ENCODE peak calls at places on chromosomes 16 and 17, in five cellular contexts. N is GM12878, D is K562, B is H1, K is HepG2. F is an unnamed sample.

GRCh38 chr16:49620158-49620867 is 235.6 kb downstream of the ZNF423 start:
- DNase-seq in B (no peak), K (peak; percentile 51), D (peak; percentile 73), N (no peak), F (no peak)

GRCh38 chr17:20315321-20315720 is 152.0 kb downstream of the LGALS9B start:
- DNase-seq in D (no peak), N (no peak), B (no peak), K (no peak), F (no peak)

GRCh38 chr16:1810536-1810935 is 16.1 kb downstream of the HAGH start:
- DNase-seq in N (no peak), D (no peak), K (no peak), B (no peak), F (no peak)

GRCh38 chr17:67689534-67690177 is 28.1 kb upstream of the NOL11 start:
- DNase-seq in D (peak; percentile 70), K (peak; percentile 58), B (no peak), N (peak; percentile 37), F (no peak)

GRCh38 chr17:16480995-16481394 is 11.0 kb downstream of the LRRC75A start:
- DNase-seq in N (no peak), K (no peak), D (no peak), B (no peak), F (no peak)

GRCh38 chr17:45848868-45849535 is 4.3 kb downstream of the SPPL2C start:
- DNase-seq in K (no peak), B (no peak), D (no peak), N (no peak), F (no peak)

GRCh38 chr17:50883850-50884291 is 17.7 kb upstream of the TOB1 start:
- DNase-seq in B (no peak), N (no peak), K (no peak), D (no peak), F (no peak)

GRCh38 chr17:17836818-17837379 is at the start of gene SREBF1:
- DNase-seq in K (peak; percentile 37), N (no peak), B (peak; percentile 59), D (peak; percentile 71), F (peak; percentile 87)

GRCh38 chr17:10871914-10872313 is 34.0 kb upstream of the PIRT start:
- DNase-seq in D (no peak), B (no peak), N (no peak), K (no peak), F (no peak)

GRCh38 chr16:50744911-50745310 is 3.0 kb downstream of the CYLD start:
- DNase-seq in N (no peak), B (no peak), K (no peak), D (no peak), F (no peak)

DNA sequence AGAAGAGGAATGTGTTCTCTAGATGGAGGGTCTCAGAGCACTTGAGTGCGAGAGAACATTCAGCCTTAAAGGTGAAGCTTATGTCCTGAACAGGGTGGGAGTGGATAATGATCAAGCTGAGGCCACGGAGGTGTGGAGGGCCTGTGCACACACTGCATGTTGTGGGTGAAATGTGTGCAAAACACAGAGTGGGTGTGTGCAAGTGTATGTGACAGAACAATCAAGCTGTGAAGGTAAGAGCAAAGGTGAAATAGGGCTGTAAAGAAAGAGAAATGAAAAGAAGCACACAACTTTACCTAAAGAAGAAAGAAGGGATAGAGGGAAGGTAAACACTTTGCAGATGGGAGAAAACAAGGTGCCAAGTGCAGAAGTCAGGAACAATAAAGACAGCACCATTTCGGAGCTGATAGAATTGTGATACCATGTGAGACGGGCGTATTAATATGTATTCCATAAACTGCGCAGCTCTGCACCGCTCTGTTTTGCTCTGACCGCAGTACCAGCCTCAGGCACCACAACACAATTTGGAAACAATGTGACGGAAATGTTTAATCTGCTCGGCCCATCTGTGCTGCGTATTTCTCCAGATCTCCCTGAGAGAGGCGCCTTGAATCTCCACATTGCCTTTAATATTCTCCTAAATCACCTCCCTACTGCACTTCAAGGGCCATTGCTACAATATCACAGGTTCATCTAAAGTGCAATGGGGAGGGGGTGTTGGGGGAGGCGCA is 40.6 kb downstream of the SNX11 start:
- DNase-seq in B (no peak), K (no peak), D (no peak), N (no peak), F (no peak)
- TF ChIP-seq ATF2 in B (no peak), K (no peak), D (no peak), N (no peak), F (no peak)

GRCh38 chr16:89602952-89603590 is 10.4 kb upstream of the DPEP1 start:
- DNase-seq in B (no peak), D (no peak), K (no peak), N (no peak), F (no peak)

GRCh38 chr16:89600956-89601355 is 12.5 kb upstream of the DPEP1 start:
- DNase-seq in D (no peak), N (no peak), K (no peak), B (no peak), F (no peak)

GRCh38 chr16:89601906-89602272 is 11.6 kb upstream of the DPEP1 start:
- DNase-seq in K (no peak), D (no peak), N (no peak), B (no peak), F (no peak)

GRCh38 chr16:89600427-89600826 is 13.0 kb upstream of the DPEP1 start:
- DNase-seq in D (no peak), N (no peak), B (no peak), K (no peak), F (no peak)

DNA sequence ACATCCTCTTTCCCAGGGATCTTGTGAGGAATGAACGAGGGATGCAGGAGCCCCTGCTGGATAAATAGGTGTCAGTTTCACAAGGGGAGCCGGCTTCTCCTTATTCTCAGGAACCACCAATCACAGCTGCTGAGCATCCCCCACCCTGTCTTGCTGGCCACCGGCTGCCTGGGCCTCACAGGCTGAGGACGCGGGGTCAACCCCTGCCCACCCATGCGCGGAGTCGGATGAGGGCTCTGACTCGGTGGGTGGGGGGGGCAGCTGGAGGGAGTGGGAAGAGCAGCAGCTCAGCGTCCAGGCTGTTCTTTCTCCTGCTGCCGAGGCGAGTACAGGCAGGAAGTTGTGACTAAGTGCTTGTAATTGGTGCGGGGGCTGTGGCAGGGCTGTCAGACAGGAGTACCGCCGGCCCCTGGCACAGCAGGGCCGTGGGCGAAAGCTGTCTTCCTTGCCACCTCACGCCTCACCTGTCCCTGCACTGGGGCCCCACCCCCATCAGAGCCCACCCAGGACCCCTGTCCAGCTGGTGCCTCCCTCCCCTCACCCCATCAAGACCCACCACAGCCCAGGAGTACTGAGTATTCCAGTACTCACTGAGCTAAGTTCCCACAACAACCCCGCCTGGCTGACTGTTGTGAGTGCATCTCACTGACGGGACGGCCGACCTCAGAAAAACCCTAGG is 11.0 kb upstream of the DPEP1 start:
- DNase-seq in B (no peak), D (peak; percentile 34), K (no peak), N (no peak), F (peak; percentile 51)
- TF ChIP-seq SP1 in B (no peak), D (no peak), K (no peak), N (no peak), F (no peak)

DNA sequence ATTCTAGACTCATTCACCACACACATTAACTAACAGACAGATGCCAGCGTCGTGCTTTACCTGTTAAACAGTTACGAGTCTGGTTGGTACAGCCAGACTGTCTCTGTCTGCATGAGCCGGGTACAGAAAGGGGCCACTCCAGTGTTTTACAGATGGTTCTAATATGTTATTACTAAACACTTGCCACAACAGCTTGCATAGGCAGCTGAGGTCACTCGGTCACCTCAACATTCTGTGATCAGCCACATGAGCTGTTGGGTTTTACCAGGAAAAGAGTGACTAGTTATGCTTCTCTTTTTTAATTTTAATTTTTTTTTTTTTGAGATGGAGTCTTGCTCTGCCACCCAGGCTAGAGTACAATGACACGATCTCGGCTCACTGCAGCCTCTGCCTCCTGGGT is 25.2 kb downstream of the CD300A start:
- DNase-seq in B (no peak), D (peak; percentile 1), K (no peak), N (no peak), F (no peak)
- TF ChIP-seq ATF2 in B (no peak), D (no peak), K (no peak), N (no peak), F (no peak)

DNA sequence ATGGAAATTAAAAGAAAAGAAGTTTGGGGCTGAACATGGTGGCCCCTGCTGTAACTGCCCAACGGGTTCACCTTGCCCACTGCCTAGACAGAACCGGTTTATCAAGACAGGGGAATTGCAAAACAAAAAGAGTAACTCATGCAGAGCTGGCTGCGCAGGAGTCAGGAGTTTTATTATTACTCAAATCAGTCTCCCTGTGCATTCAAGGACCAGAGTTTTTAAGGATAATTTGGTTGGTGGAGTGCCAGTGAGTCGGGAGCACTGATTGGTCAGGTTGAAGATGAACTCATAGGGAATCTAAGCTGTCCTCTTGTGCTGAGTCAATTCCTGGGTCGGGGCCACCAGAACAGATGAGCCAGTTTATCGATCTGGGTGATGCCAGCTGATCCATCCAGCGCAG is 4.4 kb upstream of the SCPEP1 start:
- DNase-seq in K (no peak), N (no peak), D (no peak), B (no peak), F (no peak)
- TF ChIP-seq SP1 in K (no peak), N (no peak), D (no peak), B (no peak), F (no peak)

GRCh38 chr16:23700509-23700908 is 12.5 kb downstream of the ERN2 start:
- DNase-seq in D (peak; percentile 35), N (no peak), K (no peak), B (no peak), F (peak; percentile 65)
- TF ChIP-seq ATF2 in D (no peak), N (no peak), K (no peak), B (no peak), F (no peak)

F was measured in WTC11.